ENCODE peak calls at places on chromosomes 1 and 21, in seven cellular contexts. R, Y, L, M, E, N and T are unnamed samples. For H3K4me1, the result is how much of the 10 kb centered on the place peaks cover.

GRCh38 chr1:59697138-59697811 is 117.5 kb upstream of the HOOK1 start:
- DNase-seq in R (no peak), Y (no peak), L (no peak), M (no peak), E (no peak), N (peak), T (no peak)

GRCh38 chr1:160284220-160284781 is 632 bp downstream of the PEX19 start:
- DNase-seq in R (peak), Y (no peak), L (no peak), M (peak), E (no peak), N (peak), T (peak)

GRCh38 chr1:192877283-192877886 is 68.5 kb downstream of the RGS2 start:
- DNase-seq in R (no peak), Y (no peak), L (no peak), M (no peak), E (no peak), N (no peak), T (peak)

GRCh38 chr1:182833271-182833670 is 5.9 kb upstream of the DHX9 start:
- DNase-seq in R (peak), Y (no peak), L (no peak), M (no peak), E (no peak), N (no peak), T (no peak)

GRCh38 chr1:219220945-219221344 is 47.3 kb downstream of the LYPLAL1 start:
- DNase-seq in R (peak), Y (no peak), L (no peak), M (peak), E (no peak), N (no peak), T (no peak)

GRCh38 chr1:91099746-91100621 is 78.1 kb upstream of the ZNF644 start:
- DNase-seq in R (no peak), Y (no peak), L (no peak), M (peak), E (peak), N (peak), T (peak)

GRCh38 chr1:162009501-162010174 is 14.0 kb downstream of the OLFML2B start:
- DNase-seq in R (no peak), Y (no peak), L (no peak), M (no peak), E (no peak), N (no peak), T (no peak)

GRCh38 chr1:78274814-78275213 is 216.0 kb upstream of the PTGFR start:
- DNase-seq in R (peak), Y (no peak), L (no peak), M (no peak), E (no peak), N (no peak), T (peak)

GRCh38 chr21:15034126-15034848 is 30.5 kb downstream of the NRIP1 start:
- DNase-seq in R (peak), Y (no peak), L (no peak), M (no peak), E (no peak), N (no peak), T (no peak)

GRCh38 chr21:44881586-44881939 is 8.1 kb upstream of the PTTG1IP start:
- DNase-seq in R (no peak), Y (no peak), L (no peak), M (no peak), E (no peak), N (no peak), T (no peak)
- H3K4me1 ChIP-seq in R (under half), Y (under half), L (under half), M (under half), E (under half), N (under half), T (under half)

GRCh38 chr21:33480481-33481103 is 818 bp upstream of the TMEM50B start:
- DNase-seq in R (no peak), Y (no peak), L (no peak), M (no peak), E (no peak), N (no peak), T (no peak)
- H3K4ac ChIP-seq in R (peak), Y (no peak), L (no peak), M (no peak), E (no peak), N (peak), T (no peak)

DNA sequence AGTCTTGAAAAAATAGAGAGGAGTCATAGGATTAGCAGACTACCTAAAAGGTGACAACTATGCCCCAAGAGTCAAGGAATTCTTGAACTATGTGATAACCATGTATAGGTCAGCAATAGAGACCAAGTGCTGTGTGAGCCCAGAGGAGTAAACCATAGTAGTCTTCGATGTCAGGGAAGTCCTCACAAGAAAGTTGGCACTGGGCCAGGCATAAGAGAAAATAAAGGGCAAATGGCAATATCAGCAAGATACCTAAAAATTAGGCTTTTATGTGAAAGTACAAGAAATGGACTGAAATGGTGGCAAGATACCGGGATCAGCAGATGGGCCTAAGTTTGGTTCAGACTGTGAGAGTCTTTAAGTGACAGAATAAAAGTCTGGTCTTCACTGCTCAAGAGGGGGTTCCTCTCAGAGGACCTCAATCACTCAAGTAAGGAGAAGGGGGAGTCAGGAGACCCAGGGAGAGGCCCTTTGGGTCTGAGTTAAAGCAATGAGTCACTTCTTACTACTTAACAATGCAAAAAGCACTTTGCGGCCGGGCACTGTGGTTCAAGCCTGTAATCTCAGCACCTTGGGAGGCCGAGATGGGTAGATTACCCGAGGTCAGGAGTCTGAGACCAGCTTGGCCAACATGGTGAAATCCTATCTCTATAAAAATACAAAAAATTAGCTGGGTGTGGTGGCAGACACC is 95.0 kb downstream of the TEX35 start:
- DNase-seq in R (no peak), Y (no peak), L (no peak), M (no peak), E (no peak), N (peak), T (no peak)
- H2BK120ac ChIP-seq in R (peak), Y (no peak), L (no peak), M (no peak), E (no peak), N (no peak), T (no peak)

GRCh38 chr1:2492091-2492490 is 16.0 kb downstream of the PLCH2 start:
- DNase-seq in R (no peak), Y (no peak), L (no peak), M (no peak), E (no peak), N (no peak), T (no peak)

GRCh38 chr1:2489615-2490014 is 13.5 kb downstream of the PLCH2 start:
- DNase-seq in R (no peak), Y (no peak), L (no peak), M (no peak), E (no peak), N (no peak), T (no peak)

GRCh38 chr1:2493218-2493617 is 17.1 kb downstream of the PLCH2 start:
- DNase-seq in R (no peak), Y (no peak), L (no peak), M (no peak), E (no peak), N (no peak), T (no peak)

GRCh38 chr1:2486558-2486957 is 10.5 kb downstream of the PLCH2 start:
- DNase-seq in R (no peak), Y (no peak), L (no peak), M (no peak), E (no peak), N (no peak), T (no peak)

GRCh38 chr1:2488688-2489087 is 12.6 kb downstream of the PLCH2 start:
- DNase-seq in R (no peak), Y (no peak), L (no peak), M (no peak), E (no peak), N (no peak), T (no peak)
- H3K4me1 ChIP-seq in R (under half), Y (under half), L (under half), M (under half), E (under half), N (under half), T (under half)

DNA sequence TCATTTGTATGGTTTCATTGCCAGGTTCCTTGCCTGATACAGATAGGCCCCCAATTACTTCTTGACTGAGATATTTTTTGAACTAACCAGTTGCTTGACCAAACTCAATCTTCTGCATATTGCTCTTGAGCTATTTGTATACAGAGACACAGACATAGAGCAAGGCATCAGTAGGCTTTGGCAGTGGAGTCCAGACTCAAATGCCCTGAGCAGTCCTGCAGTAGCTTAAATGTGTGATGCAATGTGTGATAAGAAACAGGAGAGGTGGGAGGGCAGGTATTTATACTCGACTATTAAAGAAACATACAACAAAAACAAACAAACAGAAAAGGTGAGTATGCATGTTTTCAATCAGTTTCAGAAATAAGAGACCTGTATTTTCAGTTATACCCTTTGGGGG is 197.9 kb upstream of the DAB1 start:
- DNase-seq in R (no peak), Y (no peak), L (no peak), M (no peak), E (no peak), N (peak), T (no peak)
- H3K4ac ChIP-seq in R (no peak), Y (no peak), L (no peak), M (no peak), E (no peak), N (no peak), T (no peak)

GRCh38 chr1:35174225-35174540 is 18.8 kb downstream of the SFPQ start:
- DNase-seq in R (no peak), Y (no peak), L (no peak), M (no peak), E (no peak), N (peak), T (no peak)
- H2BK120ac ChIP-seq in R (no peak), Y (no peak), L (no peak), M (no peak), E (no peak), N (no peak), T (no peak)

GRCh38 chr1:109787211-109787844 is 23.6 kb upstream of the EPS8L3 start:
- DNase-seq in R (peak), Y (no peak), L (no peak), M (no peak), E (no peak), N (peak), T (peak)

GRCh38 chr1:109787845-109788605 is 24.3 kb upstream of the EPS8L3 start:
- DNase-seq in R (no peak), Y (peak), L (no peak), M (no peak), E (no peak), N (peak), T (peak)

GRCh38 chr1:109785446-109786106 is 21.9 kb upstream of the EPS8L3 start:
- DNase-seq in R (no peak), Y (no peak), L (no peak), M (no peak), E (no peak), N (no peak), T (no peak)

GRCh38 chr1:109786107-109786470 is 22.4 kb upstream of the EPS8L3 start:
- DNase-seq in R (no peak), Y (no peak), L (no peak), M (no peak), E (no peak), N (no peak), T (no peak)

DNA sequence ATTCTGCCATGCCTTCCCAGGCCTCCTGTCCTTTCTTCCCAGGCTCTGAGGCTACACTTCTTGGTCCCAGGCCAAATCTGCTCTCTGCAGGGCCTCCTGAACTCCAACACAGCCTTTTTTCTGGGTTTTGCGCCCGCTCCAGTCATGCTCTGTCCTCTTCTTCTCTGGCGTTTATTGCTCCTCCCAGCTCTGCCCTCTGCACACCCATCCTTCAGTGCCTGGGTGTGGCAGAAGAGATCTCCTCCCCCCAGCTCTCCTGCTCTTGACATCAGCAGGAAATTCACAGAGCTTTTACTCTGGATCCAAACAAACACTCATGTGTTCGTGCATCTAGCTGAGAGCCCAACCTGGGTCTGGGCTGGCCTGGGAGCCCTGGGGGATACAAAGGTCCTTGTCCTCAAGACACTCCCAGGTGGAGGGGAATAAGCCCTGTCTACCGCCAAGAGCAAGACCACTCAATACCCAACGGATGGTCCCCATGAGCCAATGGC is 22.9 kb upstream of the EPS8L3 start:
- DNase-seq in R (no peak), Y (no peak), L (no peak), M (no peak), E (no peak), N (no peak), T (peak)
- H3K4me1 ChIP-seq in R (under half), Y (under half), L (under half), M (under half), E (under half), N (under half), T (half or more)